ENCODE peak calls at places on chromosomes 12 and 14, in nine cellular contexts. U is colonic mucosa, D is BJ, K is Caco-2, S is lung, X is fibroblast of mammary gland, F is uterus, I is fibroblast of lung, A is breast epithelium. B is an unnamed sample.

GRCh38 chr14:77825895-77826519 is 26.1 kb downstream of the ADCK1 start:
- DNase-seq in K (no peak), D (no peak), U (no peak), I (no peak), S (peak; percentile 49), X (no peak), F (no peak), A (no peak), B (no peak)

GRCh38 chr12:30753233-30753632 is 1.5 kb downstream of the CAPRIN2 start:
- DNase-seq in I (peak; percentile 46), D (no peak), K (peak; percentile 57), U (no peak), F (no peak), X (peak; percentile 54), S (no peak), A (no peak), B (no peak)

GRCh38 chr12:57216014-57216891 is at the start of gene NXPH4:
- DNase-seq in D (no peak), X (no peak), K (peak; percentile 64), S (no peak), I (no peak), A (no peak), U (peak; percentile 47), F (peak; percentile 47), B (no peak)

GRCh38 chr12:131454418-131455217 is 256.3 kb upstream of the SFSWAP start:
- DNase-seq in U (no peak), F (no peak), S (no peak), I (no peak), X (peak; percentile 5), D (no peak), A (no peak), K (peak; percentile 66), B (no peak)

GRCh38 chr14:101501858-101502615 is 59.3 kb upstream of the DIO3 start:
- DNase-seq in S (no peak), A (peak; percentile 28), I (no peak), X (no peak), U (no peak), K (peak; percentile 10), F (peak; percentile 8), D (no peak), B (no peak)

GRCh38 chr12:124326104-124326503 is 31.2 kb downstream of the RFLNA start:
- DNase-seq in S (no peak), K (no peak), X (no peak), D (no peak), F (no peak), A (no peak), I (no peak), U (no peak), B (no peak)

GRCh38 chr12:57610553-57611115 is 601 bp upstream of the ARHGEF25 start:
- DNase-seq in X (no peak), A (peak; percentile 61), S (no peak), I (peak; percentile 31), D (no peak), K (no peak), F (peak; percentile 79), U (peak; percentile 45), B (no peak)

GRCh38 chr14:57362356-57362755 is 28.0 kb upstream of the NAA30 start:
- DNase-seq in X (no peak), I (no peak), U (no peak), S (no peak), A (no peak), D (no peak), K (peak; percentile 47), F (no peak), B (no peak)

GRCh38 chr12:67279637-67280036 is 10.5 kb downstream of the CAND1 start:
- DNase-seq in X (no peak), U (no peak), D (no peak), S (no peak), A (no peak), F (no peak), I (no peak), K (no peak), B (no peak)

DNA sequence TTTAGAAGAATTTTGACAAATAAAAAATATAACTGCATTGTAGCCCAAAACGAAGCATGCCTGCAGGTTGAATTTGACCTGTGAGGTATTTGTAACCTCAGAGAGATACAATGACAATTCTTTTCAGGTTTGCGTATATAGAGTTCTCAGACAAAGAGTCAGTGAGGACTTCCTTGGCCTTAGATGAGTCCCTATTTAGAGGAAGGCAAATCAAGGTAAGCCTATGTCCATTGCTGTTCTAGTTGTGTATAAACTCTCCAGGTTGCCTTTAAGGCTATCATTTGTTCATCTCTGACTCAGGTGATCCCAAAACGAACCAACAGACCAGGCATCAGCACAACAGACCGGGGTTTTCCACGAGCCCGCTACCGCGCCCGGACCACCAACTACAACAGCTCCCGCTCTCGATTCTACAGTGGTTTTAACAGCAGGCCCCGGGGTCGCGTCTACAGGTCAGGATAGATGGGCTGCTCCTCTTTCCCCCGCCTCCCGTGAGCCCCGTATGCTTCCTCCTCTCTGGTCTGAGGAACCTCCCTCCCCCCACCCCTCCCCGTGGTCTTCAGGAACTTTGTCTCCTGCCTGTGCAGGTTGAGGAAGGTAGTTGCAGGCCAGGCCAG is 2.7 kb downstream of the PABPN1 start:
- DNase-seq in F (no peak), I (no peak), D (no peak), K (no peak), A (no peak), U (no peak), S (no peak), X (no peak), B (no peak)
- H3K4me3 ChIP-seq in F (no peak overlapping the region), I (no peak overlapping the region), D (no peak overlapping the region), K (no peak overlapping the region), A (no peak overlapping the region), U (no peak overlapping the region), S (no peak overlapping the region), X (no peak overlapping the region), B (no peak overlapping the region)

GRCh38 chr12:14695685-14696084 is 714 bp downstream of the GUCY2C start:
- DNase-seq in F (no peak), X (no peak), U (peak; percentile 57), K (no peak), A (no peak), I (no peak), D (no peak), S (no peak), B (no peak)
- H3K4me3 ChIP-seq in F (no peak overlapping the region), X (no peak overlapping the region), U (peak overlapping the region; percentile 40), K (peak overlapping the region; percentile 21), A (no peak overlapping the region), I (no peak overlapping the region), D (no peak overlapping the region), S (no peak overlapping the region), B (no peak overlapping the region)

GRCh38 chr12:71941174-71941573 is 2.5 kb downstream of the TPH2 start:
- DNase-seq in S (no peak), X (no peak), U (no peak), D (no peak), A (no peak), I (no peak), K (no peak), F (no peak), B (no peak)
- H3K4me3 ChIP-seq in S (no peak overlapping the region), X (no peak overlapping the region), U (no peak overlapping the region), D (no peak overlapping the region), A (no peak overlapping the region), I (no peak overlapping the region), K (no peak overlapping the region), F (no peak overlapping the region), B (no peak overlapping the region)

DNA sequence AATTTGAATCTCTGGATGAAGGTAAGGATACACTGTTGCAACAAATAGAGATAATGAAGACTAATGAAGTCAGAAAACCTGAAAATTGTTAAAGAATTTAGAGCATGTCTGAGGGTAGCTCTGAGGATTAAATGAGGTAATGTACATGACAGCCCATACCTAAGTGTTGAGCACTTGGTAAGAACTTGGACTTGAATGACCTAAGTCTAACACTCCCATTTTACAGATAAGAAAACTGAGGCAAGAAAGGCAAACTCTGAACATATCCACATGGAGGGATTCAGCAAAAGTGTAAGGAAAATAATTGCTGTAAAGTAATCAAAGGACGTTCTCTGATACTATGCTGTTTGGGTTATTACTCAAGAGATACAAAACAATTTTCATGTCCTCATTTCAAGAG is 29.0 kb downstream of the PTPRB start:
- DNase-seq in A (no peak), K (no peak), F (no peak), U (no peak), X (no peak), I (no peak), S (no peak), D (no peak), B (no peak)
- H3K4me3 ChIP-seq in A (peak overlapping the region; percentile 80), K (no peak overlapping the region), F (no peak overlapping the region), U (no peak overlapping the region), X (no peak overlapping the region), I (no peak overlapping the region), S (no peak overlapping the region), D (no peak overlapping the region), B (no peak overlapping the region)

GRCh38 chr12:92149563-92149962 is 3.9 kb upstream of the BTG1 start:
- DNase-seq in X (no peak), U (no peak), I (no peak), F (no peak), A (no peak), S (no peak), D (no peak), K (no peak), B (no peak)

GRCh38 chr12:92146865-92147264 is 1.2 kb upstream of the BTG1 start:
- DNase-seq in F (no peak), D (no peak), U (no peak), I (peak; percentile 67), K (no peak), A (no peak), S (no peak), X (no peak), B (no peak)

GRCh38 chr12:92146497-92146828 is 817 bp upstream of the BTG1 start:
- DNase-seq in A (no peak), X (peak; percentile 57), D (no peak), S (no peak), U (no peak), K (no peak), I (peak; percentile 71), F (no peak), B (no peak)

GRCh38 chr12:92145731-92146496 is at the start of gene BTG1:
- DNase-seq in A (peak; percentile 99), K (peak; percentile 99), U (peak; percentile 99), X (peak; percentile 100), I (peak; percentile 100), F (peak; percentile 100), D (peak; percentile 99), S (peak; percentile 99), B (peak; percentile 100)

GRCh38 chr12:92147491-92147890 is 1.8 kb upstream of the BTG1 start:
- DNase-seq in D (no peak), X (no peak), S (no peak), A (no peak), U (no peak), K (no peak), F (no peak), I (peak; percentile 40), B (no peak)
- H3K4me3 ChIP-seq in D (no peak overlapping the region), X (no peak overlapping the region), S (no peak overlapping the region), A (peak overlapping the region; percentile 36), U (no peak overlapping the region), K (no peak overlapping the region), F (peak overlapping the region; percentile 69), I (no peak overlapping the region), B (no peak overlapping the region)

DNA sequence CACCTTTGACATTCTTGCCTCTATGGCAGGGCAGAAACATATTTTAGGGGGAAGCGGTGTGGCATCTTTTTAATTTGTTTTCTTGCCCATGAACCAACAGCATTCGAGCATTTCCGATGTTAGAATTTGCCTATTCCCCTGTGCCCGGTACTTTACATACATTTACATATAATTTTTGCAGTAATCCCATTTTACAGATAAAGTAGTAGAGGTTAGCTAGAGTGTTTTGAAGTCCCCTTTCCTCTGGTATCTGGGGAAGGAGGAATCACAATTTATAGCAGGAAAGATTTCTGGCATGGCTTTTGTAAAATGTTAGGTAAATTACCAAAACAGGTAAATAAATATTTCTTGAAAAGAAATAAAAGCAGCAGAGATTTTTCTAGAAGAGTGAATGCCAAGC is 1.6 kb downstream of the BORCS5 start:
- DNase-seq in F (no peak), I (no peak), D (no peak), A (no peak), S (no peak), K (no peak), X (no peak), U (no peak), B (no peak)
- H3K4me3 ChIP-seq in F (no peak overlapping the region), I (peak overlapping the region; percentile 92), D (no peak overlapping the region), A (peak overlapping the region; percentile 88), S (no peak overlapping the region), K (peak overlapping the region; percentile 86), X (no peak overlapping the region), U (no peak overlapping the region), B (peak overlapping the region; percentile 8)

B was measured in AG09309.